ENCODE peak calls at places on chromosomes 5 and 9, in seven cellular contexts. K, E, Q, J, O, A and V are unnamed samples.
A peak's percentile ranks its signal among the peaks of the same experiment; 100 is the strongest.

GRCh38 chr5:149759986-149760699 is 30.0 kb downstream of the PPARGC1B start:
- DNase-seq in Q (no peak), E (no peak), A (no peak), J (no peak), K (no peak), O (no peak), V (no peak)

GRCh38 chr5:109532773-109533364 is 123.1 kb upstream of the PJA2 start:
- DNase-seq in J (no peak), A (no peak), O (no peak), K (no peak), E (no peak), Q (no peak), V (no peak)

GRCh38 chr5:68745459-68745858 is 348.4 kb upstream of the SLC30A5 start:
- DNase-seq in O (no peak), Q (no peak), A (no peak), K (no peak), E (no peak), J (no peak), V (no peak)

GRCh38 chr9:134644715-134645606 is 3.4 kb downstream of the COL5A1 start:
- DNase-seq in E (peak; percentile 48), K (no peak), O (peak; percentile 87), A (peak; percentile 84), J (peak; percentile 80), Q (peak; percentile 81), V (no peak)

GRCh38 chr9:32954642-32955041 is 46.8 kb downstream of the APTX start:
- DNase-seq in O (no peak), Q (no peak), J (no peak), K (no peak), E (no peak), A (no peak), V (no peak)

GRCh38 chr9:15722888-15723287 is 170.0 kb downstream of the CCDC171 start:
- DNase-seq in E (peak; percentile 82), A (no peak), K (peak; percentile 15), J (no peak), Q (no peak), O (no peak), V (no peak)

GRCh38 chr5:160169326-160169725 is 50.1 kb upstream of the PWWP2A start:
- DNase-seq in Q (no peak), J (no peak), E (no peak), O (no peak), A (no peak), K (no peak), V (no peak)

GRCh38 chr5:56054651-56055050 is 59.9 kb upstream of the IL6ST start:
- DNase-seq in O (no peak), K (no peak), Q (no peak), J (no peak), A (no peak), E (no peak), V (no peak)

GRCh38 chr5:98798371-98798770 is 24.9 kb downstream of the RGMB start:
- DNase-seq in A (no peak), J (no peak), O (no peak), Q (no peak), K (no peak), E (no peak), V (no peak)

GRCh38 chr5:59173568-59173967 is 590.7 kb downstream of the RAB3C start:
- DNase-seq in O (peak; percentile 31), Q (no peak), K (no peak), A (no peak), E (no peak), J (no peak), V (no peak)
- TF ChIP-seq CTCF in O (peak; percentile 42), Q (no peak), K (no peak), A (no peak), E (no peak), J (no peak), V (no peak)

GRCh38 chr9:124122813-124123462 is 111.4 kb downstream of the LHX2 start:
- DNase-seq in Q (no peak), J (no peak), E (no peak), O (no peak), K (no peak), A (no peak), V (no peak)
- TF ChIP-seq CTCF in Q (no peak), J (no peak), E (peak; percentile 36), O (peak; percentile 35), K (no peak), A (no peak), V (no peak)

GRCh38 chr5:104139840-104140239 is 577.3 kb upstream of the NUDT12 start:
- DNase-seq in K (no peak), J (no peak), O (no peak), Q (no peak), E (no peak), A (no peak), V (no peak)
- TF ChIP-seq CTCF in K (no peak), J (no peak), O (no peak), Q (no peak), E (no peak), A (no peak), V (peak; percentile 50)

GRCh38 chr9:7536310-7536939 is 263.2 kb downstream of the DMAC1 start:
- DNase-seq in O (peak; percentile 68), Q (no peak), K (peak; percentile 40), J (no peak), E (peak; percentile 74), A (no peak), V (no peak)

GRCh38 chr9:7534211-7534935 is 265.2 kb downstream of the DMAC1 start:
- DNase-seq in J (no peak), A (no peak), O (no peak), E (no peak), K (no peak), Q (no peak), V (no peak)

GRCh38 chr9:7533376-7534090 is 266.0 kb downstream of the DMAC1 start:
- DNase-seq in J (no peak), O (no peak), Q (no peak), A (no peak), K (no peak), E (no peak), V (no peak)
- TF ChIP-seq CTCF in J (no peak), O (no peak), Q (no peak), A (no peak), K (no peak), E (no peak), V (no peak)

DNA sequence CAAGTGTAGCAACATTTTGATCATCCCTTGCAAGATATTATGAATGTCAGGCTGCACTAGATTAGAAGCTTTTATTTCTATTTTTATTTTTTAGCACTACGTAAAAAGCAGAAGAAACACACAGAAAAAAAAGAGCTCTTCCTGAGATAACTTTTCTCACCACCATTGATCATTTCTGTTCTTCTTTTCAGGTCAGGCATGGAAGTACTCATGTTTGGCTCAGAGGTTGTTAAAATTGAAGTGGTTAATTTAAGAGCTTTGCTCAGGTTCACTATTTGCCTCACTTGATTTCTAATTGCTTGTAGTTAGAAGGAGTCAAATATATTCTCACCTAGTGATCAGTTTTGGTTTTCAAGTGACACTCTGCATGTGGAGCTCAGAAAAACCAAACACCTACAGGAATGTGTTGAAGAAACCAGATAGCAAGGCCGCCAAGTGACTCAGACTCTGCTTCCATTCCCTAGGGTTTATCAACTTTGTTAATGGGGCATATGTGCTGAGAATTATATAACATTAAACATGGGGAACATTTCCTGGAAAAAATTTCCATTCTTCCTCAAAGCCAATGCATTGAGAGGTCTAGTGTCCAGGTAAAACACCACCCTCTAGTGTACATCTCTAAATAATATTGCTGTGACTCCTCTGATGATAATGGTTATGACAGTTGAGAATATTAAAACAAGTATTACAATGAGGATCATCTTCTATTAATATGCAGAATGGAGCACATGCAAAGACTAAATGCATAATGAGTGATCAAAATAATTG is 679.7 kb downstream of the CETN3 start:
- DNase-seq in O (peak; percentile 15), A (no peak), E (no peak), Q (no peak), J (no peak), K (no peak), V (no peak)
- TF ChIP-seq CTCF in O (peak; percentile 45), A (no peak), E (peak; percentile 27), Q (no peak), J (no peak), K (no peak), V (no peak)

GRCh38 chr9:21965401-21965951 is 28.7 kb downstream of the CDKN2A start:
- DNase-seq in O (peak; percentile 81), E (peak; percentile 89), Q (peak; percentile 68), A (no peak), J (no peak), K (peak; percentile 71), V (peak; percentile 62)
- TF ChIP-seq CTCF in O (peak; percentile 45), E (peak; percentile 66), Q (peak; percentile 16), A (no peak), J (no peak), K (peak; percentile 46), V (no peak)